ENCODE peak calls at places on chromosomes 12 and 14, in four cellular contexts. A, R, C and U are unnamed samples.

GRCh38 chr12:77923882-77924281 is 93.2 kb downstream of the NAV3 start:
- DNase-seq in A (no peak), R (no peak), C (peak; percentile 18), U (no peak)

GRCh38 chr14:100135784-100136183 is 23.7 kb downstream of the DEGS2 start:
- DNase-seq in A (no peak), R (no peak), C (no peak), U (no peak)

GRCh38 chr14:75370416-75371205 is 57.2 kb upstream of the JDP2 start:
- DNase-seq in A (no peak), R (no peak), C (no peak), U (no peak)

GRCh38 chr14:97306133-97306784 is 509.1 kb downstream of the VRK1 start:
- DNase-seq in A (no peak), R (no peak), C (no peak), U (no peak)

GRCh38 chr14:105060751-105061427 is 4.3 kb downstream of the GPR132 start:
- DNase-seq in A (no peak), R (no peak), C (no peak), U (no peak)

GRCh38 chr14:104966261-104967143 is 11.7 kb downstream of the AHNAK2 start:
- DNase-seq in A (no peak), R (no peak), C (no peak), U (no peak)

GRCh38 chr12:121795029-121795977 is 1.8 kb upstream of the RHOF start:
- DNase-seq in A (peak; percentile 81), R (peak; percentile 81), C (peak; percentile 72), U (peak; percentile 92)

GRCh38 chr12:119328111-119328510 is 6.4 kb upstream of the CCDC60 start:
- DNase-seq in A (no peak), R (peak; percentile 12), C (no peak), U (peak; percentile 40)

GRCh38 chr12:112198120-112198733 is 72.9 kb downstream of the TRAFD1 start:
- DNase-seq in A (peak; percentile 51), R (peak; percentile 81), C (peak; percentile 21), U (peak; percentile 74)
- TF ChIP-seq CTCF in A (peak; percentile 53), R (peak; percentile 71), C (peak; percentile 72), U (peak; percentile 58)

DNA sequence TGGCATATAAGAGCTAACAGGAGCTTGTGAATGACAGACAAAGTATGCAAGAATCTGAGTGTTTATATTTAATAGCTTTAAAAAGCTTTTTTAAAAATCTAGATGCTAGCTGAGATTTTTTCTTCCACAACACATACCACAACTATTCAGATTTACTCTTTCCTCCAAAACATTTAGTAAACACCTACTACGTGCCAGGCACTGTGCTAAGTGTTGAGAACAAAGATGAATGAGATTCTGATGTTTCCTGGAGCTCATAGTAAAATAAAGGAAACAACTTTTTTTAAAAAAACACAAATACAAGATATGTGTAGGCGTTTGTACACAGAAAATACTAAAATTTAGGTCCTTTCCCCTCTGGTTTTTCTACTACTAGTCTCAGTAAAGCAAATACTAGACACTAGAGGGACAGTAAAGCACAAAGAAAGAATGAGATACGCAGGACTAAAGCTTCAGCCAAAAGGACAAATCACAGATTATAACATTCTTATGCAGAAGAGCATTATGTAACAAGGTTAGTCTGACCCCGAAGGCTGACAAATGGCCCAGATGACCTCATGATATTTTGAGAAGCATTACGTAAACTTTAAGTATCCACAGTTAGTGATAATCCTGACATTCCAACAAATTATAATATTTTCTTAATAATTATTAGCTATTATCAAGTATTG is 78.6 kb upstream of the PAWR start:
- DNase-seq in A (no peak), R (no peak), C (no peak), U (no peak)
- TF ChIP-seq CTCF in A (no peak), R (no peak), C (no peak), U (no peak)

DNA sequence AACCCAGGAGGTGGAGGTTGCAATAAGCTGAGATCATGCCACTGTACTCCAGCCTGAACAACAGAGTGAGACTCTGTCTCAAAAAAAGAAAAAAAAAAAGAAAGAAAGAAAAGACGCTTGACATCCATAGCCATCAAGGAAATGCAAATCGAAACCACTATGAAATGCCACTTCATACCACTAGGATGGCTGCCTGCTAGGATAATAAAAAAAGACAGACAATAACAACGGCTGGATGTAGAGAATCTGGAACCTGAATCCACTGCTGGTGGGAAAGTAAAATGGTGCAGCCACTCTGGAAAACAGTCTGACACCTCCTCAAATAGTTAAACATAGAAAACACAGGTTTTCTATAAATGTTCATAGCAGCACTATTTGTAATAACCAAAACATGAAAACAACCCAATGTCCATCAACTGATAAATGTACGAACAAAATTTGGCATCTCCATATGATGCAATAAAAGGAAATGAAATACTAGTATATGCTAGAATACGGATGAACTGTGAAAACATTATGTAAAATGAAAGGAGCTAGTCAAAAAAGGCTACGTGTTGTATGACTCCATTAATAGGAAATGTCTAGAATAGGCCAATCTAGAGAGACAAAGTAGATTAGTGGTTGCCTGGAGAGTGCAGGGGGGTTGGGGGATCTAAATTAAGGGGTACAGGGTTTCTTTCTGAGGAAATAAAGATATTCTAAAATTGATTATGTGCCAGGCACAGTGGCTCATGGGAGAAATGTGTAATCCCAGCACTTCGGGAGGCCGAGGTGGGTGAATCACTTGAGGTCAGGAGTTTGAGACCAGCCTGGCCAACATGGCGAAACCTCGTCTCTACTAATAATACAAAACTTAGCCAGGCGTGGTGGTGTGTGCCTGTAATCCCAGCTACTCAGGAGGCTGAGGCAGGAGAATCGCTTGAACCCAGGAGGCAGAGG is 9.7 kb downstream of the WSB2 start:
- DNase-seq in A (no peak), R (no peak), C (no peak), U (no peak)
- TF ChIP-seq CTCF in A (no peak), R (no peak), C (no peak), U (no peak)

GRCh38 chr12:115866909-115867525 is 410.5 kb downstream of the MED13L start:
- DNase-seq in A (no peak), R (peak; percentile 55), C (no peak), U (peak; percentile 42)

GRCh38 chr12:115869604-115870003 is 407.9 kb downstream of the MED13L start:
- DNase-seq in A (no peak), R (no peak), C (no peak), U (no peak)

GRCh38 chr12:115868624-115869023 is 408.9 kb downstream of the MED13L start:
- DNase-seq in A (no peak), R (no peak), C (no peak), U (no peak)

GRCh38 chr12:115870021-115870420 is 407.5 kb downstream of the MED13L start:
- DNase-seq in A (no peak), R (no peak), C (no peak), U (no peak)

DNA sequence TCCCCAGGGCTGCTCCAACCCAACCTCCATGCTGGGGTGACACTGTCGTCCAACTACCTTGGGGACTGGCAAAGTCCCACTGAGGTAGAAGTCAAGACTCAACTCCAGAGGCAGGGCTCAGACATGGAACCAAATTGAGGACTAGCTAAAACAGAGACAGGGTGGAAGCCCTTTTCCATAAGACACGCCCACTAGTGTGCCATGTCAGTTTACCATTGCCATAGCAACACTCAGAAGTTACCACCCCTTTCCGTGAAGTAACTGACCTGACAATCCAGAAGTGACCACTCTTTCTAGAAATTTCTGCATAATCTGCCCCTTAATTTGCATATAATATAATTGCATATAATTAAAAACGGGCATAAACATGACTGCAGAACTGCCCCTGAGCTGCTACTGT is 409.6 kb downstream of the MED13L start:
- DNase-seq in A (no peak), R (no peak), C (no peak), U (no peak)
- TF ChIP-seq CTCF in A (no peak), R (no peak), C (no peak), U (no peak)

GRCh38 chr12:4383304-4383865 is 3.9 kb upstream of the FGF23 start:
- DNase-seq in A (no peak), R (no peak), C (no peak), U (no peak)
- TF ChIP-seq CTCF in A (no peak), R (no peak), C (no peak), U (no peak)